ENCODE peak calls at places on chromosomes 1 and 21, in six cellular contexts. E is HepG2, S is HCT116, T is K562, D is GM12878, P is SK-N-SH. C is an unnamed sample.

GRCh38 chr1:89125571-89126233 is at the start of gene GBP2:
- DNase-seq in E (peak; percentile 66), S (no peak), T (no peak), D (peak; percentile 30), P (no peak), C (no peak)

GRCh38 chr21:25912402-25912746 is 177.6 kb downstream of the GABPA start:
- DNase-seq in E (no peak), S (no peak), T (no peak), D (no peak), P (no peak), C (no peak)

GRCh38 chr1:60132985-60133673 is 59.6 kb upstream of the C1orf87 start:
- DNase-seq in E (no peak), S (no peak), T (no peak), D (no peak), P (peak; percentile 3), C (no peak)

GRCh38 chr1:54798769-54799641 is 2.1 kb downstream of the TTC22 start:
- DNase-seq in E (no peak), S (no peak), T (no peak), D (peak; percentile 41), P (no peak), C (no peak)

GRCh38 chr1:15799928-15800835 is 7.3 kb downstream of the UQCRHL start:
- DNase-seq in E (peak; percentile 98), S (peak; percentile 85), T (peak; percentile 87), D (no peak), P (peak; percentile 81), C (peak; percentile 62)

GRCh38 chr1:206550446-206550845 is 43.1 kb downstream of the RASSF5 start:
- DNase-seq in E (no peak), S (no peak), T (no peak), D (no peak), P (no peak), C (no peak)

GRCh38 chr21:36613064-36613463 is 85.9 kb upstream of the SIM2 start:
- DNase-seq in E (peak; percentile 49), S (no peak), T (no peak), D (no peak), P (no peak), C (no peak)

GRCh38 chr1:192626366-192627179 is 9.4 kb upstream of the RGS13 start:
- DNase-seq in E (no peak), S (no peak), T (no peak), D (peak; percentile 66), P (no peak), C (no peak)

GRCh38 chr1:38530957-38531356 is 328.6 kb downstream of the RRAGC start:
- DNase-seq in E (no peak), S (no peak), T (no peak), D (no peak), P (no peak), C (no peak)

GRCh38 chr1:74505889-74506288 is 6.5 kb downstream of the LRRC53 start:
- DNase-seq in E (no peak), S (no peak), T (no peak), D (no peak), P (peak; percentile 53), C (no peak)
- TF ChIP-seq MAX in E (no peak), S (no peak), T (no peak), D (no peak), P (no peak), C (no peak)

GRCh38 chr1:162197615-162198497 is 128.4 kb downstream of the NOS1AP start:
- DNase-seq in E (peak; percentile 62), S (no peak), T (no peak), D (no peak), P (no peak), C (no peak)

GRCh38 chr1:162197041-162197511 is 127.6 kb downstream of the NOS1AP start:
- DNase-seq in E (peak; percentile 82), S (no peak), T (no peak), D (no peak), P (no peak), C (no peak)

GRCh38 chr1:162196387-162196786 is 126.9 kb downstream of the NOS1AP start:
- DNase-seq in E (peak; percentile 62), S (no peak), T (no peak), D (no peak), P (no peak), C (no peak)

GRCh38 chr1:162204129-162204882 is 134.8 kb downstream of the NOS1AP start:
- DNase-seq in E (no peak), S (no peak), T (no peak), D (no peak), P (no peak), C (no peak)

GRCh38 chr1:162200096-162200847 is 130.8 kb downstream of the NOS1AP start:
- DNase-seq in E (no peak), S (no peak), T (no peak), D (no peak), P (no peak), C (no peak)
- TF ChIP-seq YY1 in E (no peak), S (no peak), T (no peak), D (no peak), P (no peak), C (no peak)

GRCh38 chr1:22808846-22809501 is 98.3 kb downstream of the EPHB2 start:
- DNase-seq in E (no peak), S (no peak), T (no peak), D (no peak), P (peak; percentile 74), C (no peak)
- TF ChIP-seq MAX in E (no peak), S (no peak), T (no peak), D (no peak), P (peak; percentile 75), C (no peak)

GRCh38 chr1:81802601-81803422 is 2.1 kb downstream of the ADGRL2 start:
- DNase-seq in E (no peak), S (no peak), T (no peak), D (no peak), P (peak; percentile 77), C (no peak)

GRCh38 chr1:81801834-81802531 is 1.2 kb downstream of the ADGRL2 start:
- DNase-seq in E (no peak), S (no peak), T (no peak), D (no peak), P (peak; percentile 60), C (peak; percentile 64)

GRCh38 chr1:81804320-81804719 is 3.6 kb downstream of the ADGRL2 start:
- DNase-seq in E (no peak), S (no peak), T (no peak), D (no peak), P (no peak), C (no peak)

GRCh38 chr1:81805537-81806431 is 5.0 kb downstream of the ADGRL2 start:
- DNase-seq in E (no peak), S (no peak), T (no peak), D (no peak), P (no peak), C (no peak)

GRCh38 chr1:81803423-81804103 is 2.8 kb downstream of the ADGRL2 start:
- DNase-seq in E (peak; percentile 52), S (no peak), T (no peak), D (no peak), P (peak; percentile 14), C (no peak)
- TF ChIP-seq YY1 in E (no peak), S (no peak), T (no peak), D (no peak), P (no peak), C (no peak)

DNA sequence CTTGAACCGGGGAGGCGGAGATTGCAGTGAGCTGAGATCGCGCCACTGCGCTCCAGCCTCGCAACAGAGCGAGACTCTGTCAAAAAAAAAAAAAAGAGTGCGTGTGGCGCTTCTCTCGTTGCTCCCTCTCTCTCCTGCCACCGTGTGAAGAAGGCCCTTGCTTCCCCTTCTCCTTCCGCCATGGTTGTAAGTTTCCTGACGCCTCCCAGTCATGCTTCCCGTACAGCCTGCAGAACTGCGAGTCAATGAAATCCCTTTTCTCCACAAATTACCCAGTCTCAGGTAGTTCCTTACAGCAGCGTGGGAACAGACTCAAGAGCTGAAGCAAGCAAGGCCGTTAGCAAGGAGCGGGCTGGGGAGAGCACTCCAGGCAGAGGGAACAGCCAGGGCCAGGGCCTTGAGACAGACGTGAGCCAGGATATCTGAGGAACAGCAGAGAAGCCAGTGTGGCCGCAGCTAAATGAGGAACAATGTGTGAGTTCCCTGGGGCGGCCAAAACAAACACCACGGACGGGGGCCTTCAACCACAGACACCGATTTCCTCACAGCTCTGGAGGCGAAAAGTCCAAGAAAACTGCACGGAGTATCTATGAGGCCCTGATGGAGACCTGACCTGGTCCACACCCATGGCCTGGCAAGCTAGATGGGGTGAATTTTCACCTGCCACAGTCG is 54.2 kb upstream of the ETS2 start:
- DNase-seq in E (no peak), S (no peak), T (no peak), D (no peak), P (no peak), C (no peak)
- TF ChIP-seq MAX in E (no peak), S (no peak), T (no peak), D (no peak), P (no peak), C (no peak)